ENCODE peak calls at places on chromosome 4, in five cellular contexts. One of them, this sample, is unnamed.
A peak's percentile ranks its signal among the peaks of the same experiment; 100 is the strongest.

GRCh38 chr4:1413687-1414479 is 7.6 kb upstream of the NKX1-1 start:
- DNase-seq in lung: no peak
- DNase-seq in AG04449: no peak
- DNase-seq in foreskin fibroblast: no peak
- DNase-seq in left lung: peak; percentile 24
- DNase-seq in this sample: no peak

GRCh38 chr4:141425124-141425523 is 204.4 kb downstream of the ZNF330 start:
- DNase-seq in left lung: no peak
- DNase-seq in lung: no peak
- DNase-seq in AG04449: peak; percentile 73
- DNase-seq in foreskin fibroblast: peak; percentile 59
- DNase-seq in this sample: peak; percentile 83

GRCh38 chr4:170278481-170278880 is 188.7 kb upstream of the AADAT start:
- DNase-seq in lung: no peak
- DNase-seq in left lung: no peak
- DNase-seq in foreskin fibroblast: no peak
- DNase-seq in AG04449: no peak
- DNase-seq in this sample: no peak

GRCh38 chr4:99723555-99724450 is 66.2 kb upstream of the C4orf54 start:
- DNase-seq in lung: peak; percentile 31
- DNase-seq in left lung: peak; percentile 71
- DNase-seq in foreskin fibroblast: peak; percentile 2
- DNase-seq in AG04449: no peak
- DNase-seq in this sample: peak; percentile 90

GRCh38 chr4:110636677-110637407 is 14.0 kb upstream of the PITX2 start:
- DNase-seq in AG04449: peak; percentile 40
- DNase-seq in lung: no peak
- DNase-seq in left lung: no peak
- DNase-seq in foreskin fibroblast: peak; percentile 60
- DNase-seq in this sample: peak; percentile 65

GRCh38 chr4:146029939-146030710 is 91.5 kb upstream of the ZNF827 start:
- DNase-seq in lung: no peak
- DNase-seq in left lung: no peak
- DNase-seq in foreskin fibroblast: no peak
- DNase-seq in AG04449: no peak
- DNase-seq in this sample: no peak

GRCh38 chr4:16231570-16232252 is 5.4 kb upstream of the TAPT1 start:
- DNase-seq in left lung: no peak
- DNase-seq in AG04449: no peak
- DNase-seq in foreskin fibroblast: no peak
- DNase-seq in lung: no peak
- DNase-seq in this sample: peak; percentile 48

GRCh38 chr4:146059865-146060264 is 115.7 kb upstream of the LSM6 start:
- DNase-seq in foreskin fibroblast: no peak
- DNase-seq in lung: no peak
- DNase-seq in AG04449: no peak
- DNase-seq in left lung: no peak
- DNase-seq in this sample: no peak

GRCh38 chr4:14916554-14917304 is 85.6 kb upstream of the CPEB2 start:
- DNase-seq in AG04449: no peak
- DNase-seq in foreskin fibroblast: peak; percentile 29
- DNase-seq in lung: no peak
- DNase-seq in left lung: no peak
- DNase-seq in this sample: peak; percentile 79

GRCh38 chr4:7041851-7042696 is 1.1 kb upstream of the TADA2B start:
- DNase-seq in AG04449: no peak
- DNase-seq in lung: peak; percentile 61
- DNase-seq in left lung: peak; percentile 80
- DNase-seq in foreskin fibroblast: no peak
- DNase-seq in this sample: peak; percentile 41

GRCh38 chr4:84497220-84497834 is 1.8 kb downstream of the NKX6-1 start:
- DNase-seq in left lung: no peak
- DNase-seq in lung: no peak
- DNase-seq in AG04449: no peak
- DNase-seq in foreskin fibroblast: no peak
- DNase-seq in this sample: no peak

GRCh38 chr4:145776208-145776607 is 96.3 kb downstream of the C4orf51 start:
- DNase-seq in lung: no peak
- DNase-seq in foreskin fibroblast: no peak
- DNase-seq in AG04449: no peak
- DNase-seq in left lung: no peak
- DNase-seq in this sample: no peak

GRCh38 chr4:174401471-174402130 is 117.9 kb downstream of the CEP44 start:
- DNase-seq in AG04449: no peak
- DNase-seq in foreskin fibroblast: no peak
- DNase-seq in lung: no peak
- DNase-seq in left lung: no peak
- DNase-seq in this sample: peak; percentile 12

GRCh38 chr4:144787365-144788263 is 141.7 kb downstream of the HHIP start:
- DNase-seq in AG04449: no peak
- DNase-seq in foreskin fibroblast: peak; percentile 13
- DNase-seq in left lung: no peak
- DNase-seq in lung: no peak
- DNase-seq in this sample: peak; percentile 72

GRCh38 chr4:166662266-166662843 is 571.9 kb downstream of the SPOCK3 start:
- DNase-seq in AG04449: no peak
- DNase-seq in foreskin fibroblast: no peak
- DNase-seq in lung: no peak
- DNase-seq in left lung: no peak
- DNase-seq in this sample: no peak

DNA sequence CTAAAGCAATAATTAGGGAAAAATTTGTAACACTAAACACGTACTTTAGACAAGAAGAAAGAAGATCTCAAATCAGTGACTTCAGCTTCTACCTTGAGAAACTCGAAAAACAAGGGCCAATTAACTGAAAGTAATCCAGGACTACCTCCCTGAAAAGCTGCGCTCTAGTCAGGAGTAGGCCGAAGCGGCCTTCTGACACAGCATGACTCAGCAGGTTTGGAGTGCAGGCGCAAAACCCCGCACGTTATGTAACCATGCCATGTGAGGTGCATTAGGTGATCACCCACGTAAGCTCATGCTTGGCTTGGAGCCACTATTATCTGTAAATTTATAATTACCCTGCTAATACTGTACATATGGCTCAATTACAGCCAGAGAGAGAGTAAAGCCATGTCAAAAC is 52.8 kb upstream of the CCDC149 start:
- DNase-seq in lung: no peak
- DNase-seq in foreskin fibroblast: no peak
- DNase-seq in AG04449: no peak
- DNase-seq in left lung: no peak
- DNase-seq in this sample: no peak
- TF ChIP-seq CTCF in lung: no peak
- TF ChIP-seq CTCF in foreskin fibroblast: no peak
- TF ChIP-seq CTCF in AG04449: no peak
- TF ChIP-seq CTCF in left lung: no peak
- TF ChIP-seq CTCF in this sample: no peak

GRCh38 chr4:155639674-155640529 is 26.7 kb upstream of the GUCY1A1 start:
- DNase-seq in lung: no peak
- DNase-seq in AG04449: no peak
- DNase-seq in foreskin fibroblast: no peak
- DNase-seq in left lung: no peak
- DNase-seq in this sample: no peak
- H3K4me3 ChIP-seq in lung: no peak overlapping the region
- H3K4me3 ChIP-seq in AG04449: no peak overlapping the region
- H3K4me3 ChIP-seq in foreskin fibroblast: no peak overlapping the region
- H3K4me3 ChIP-seq in left lung: no peak overlapping the region
- H3K4me3 ChIP-seq in this sample: no peak overlapping the region

DNA sequence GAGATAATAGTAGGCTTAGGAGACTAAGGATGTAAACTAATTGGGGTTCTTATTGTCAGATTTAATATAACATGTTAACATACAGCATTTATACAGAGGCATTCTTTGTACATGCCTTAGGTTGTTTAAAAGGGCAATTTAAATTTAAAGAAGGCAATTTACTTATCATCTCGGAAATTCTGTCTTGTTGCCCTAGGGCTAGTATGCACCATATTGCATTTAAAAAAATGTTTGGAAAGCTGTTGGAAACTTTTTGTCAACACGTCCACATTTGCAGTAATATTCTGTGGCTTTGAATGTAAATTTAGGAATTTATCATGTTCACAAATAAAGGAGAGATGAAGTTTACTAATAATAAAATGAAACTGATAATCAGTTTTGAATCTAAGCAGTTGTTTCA is 25.6 kb downstream of the GALNT7 start:
- DNase-seq in AG04449: no peak
- DNase-seq in lung: no peak
- DNase-seq in foreskin fibroblast: no peak
- DNase-seq in left lung: no peak
- DNase-seq in this sample: no peak
- TF ChIP-seq CTCF in AG04449: no peak
- TF ChIP-seq CTCF in lung: no peak
- TF ChIP-seq CTCF in foreskin fibroblast: no peak
- TF ChIP-seq CTCF in left lung: no peak
- TF ChIP-seq CTCF in this sample: no peak

GRCh38 chr4:11426716-11427115 is 2.0 kb downstream of the HS3ST1 start:
- DNase-seq in AG04449: no peak
- DNase-seq in lung: no peak
- DNase-seq in foreskin fibroblast: no peak
- DNase-seq in left lung: no peak
- DNase-seq in this sample: peak; percentile 41
- H3K4me3 ChIP-seq in AG04449: no peak overlapping the region
- H3K4me3 ChIP-seq in lung: no peak overlapping the region
- H3K4me3 ChIP-seq in foreskin fibroblast: no peak overlapping the region
- H3K4me3 ChIP-seq in left lung: peak overlapping the region; percentile 58
- H3K4me3 ChIP-seq in this sample: peak overlapping the region; percentile 67

DNA sequence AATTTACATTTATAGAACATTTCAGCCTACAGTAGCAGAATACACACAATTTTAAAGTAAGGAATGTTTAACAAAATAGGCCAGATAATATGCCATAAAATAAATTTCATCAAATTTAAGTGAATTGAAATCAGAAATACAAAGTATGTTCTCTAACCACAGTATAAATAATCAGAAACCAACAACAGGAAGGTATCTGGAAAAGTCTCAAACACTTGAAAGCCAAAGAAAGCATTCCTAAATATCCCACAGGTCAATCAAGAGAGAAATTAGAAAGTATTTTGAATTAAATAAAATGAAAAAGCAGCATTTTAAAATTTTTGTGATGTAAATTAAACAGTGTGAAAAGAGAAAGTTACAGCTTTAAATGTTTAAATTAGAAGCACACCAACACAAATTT is 899.2 kb downstream of the PDHA2 start:
- DNase-seq in lung: no peak
- DNase-seq in AG04449: no peak
- DNase-seq in foreskin fibroblast: no peak
- DNase-seq in left lung: no peak
- DNase-seq in this sample: no peak
- TF ChIP-seq CTCF in lung: no peak
- TF ChIP-seq CTCF in AG04449: no peak
- TF ChIP-seq CTCF in foreskin fibroblast: no peak
- TF ChIP-seq CTCF in left lung: no peak
- TF ChIP-seq CTCF in this sample: no peak